ENCODE peak calls at places on chromosomes 6 and 20, in nine cellular contexts. O, X, N, F, M, Q, Y, R and J are unnamed samples.

GRCh38 chr6:27517928-27518787 is 45.3 kb upstream of the ZNF184 start:
- DNase-seq in O (no peak), X (peak; percentile 8), N (no peak), F (no peak), M (no peak), Q (no peak), Y (no peak), R (no peak), J (no peak)

GRCh38 chr6:107988570-107988969 is 30.6 kb upstream of the SEC63 start:
- DNase-seq in O (no peak), X (no peak), N (no peak), F (no peak), M (no peak), Q (no peak), Y (no peak), R (no peak), J (no peak)

GRCh38 chr6:90454835-90455427 is 131.9 kb downstream of the MAP3K7 start:
- DNase-seq in O (no peak), X (peak; percentile 52), N (no peak), F (no peak), M (no peak), Q (no peak), Y (peak; percentile 3), R (no peak), J (no peak)

GRCh38 chr20:33684533-33685327 is 1.5 kb downstream of the E2F1 start:
- DNase-seq in O (peak; percentile 18), X (no peak), N (peak; percentile 60), F (no peak), M (no peak), Q (no peak), Y (peak; percentile 83), R (no peak), J (no peak)

GRCh38 chr20:21181028-21181427 is 55.1 kb downstream of the KIZ start:
- DNase-seq in O (no peak), X (no peak), N (no peak), F (no peak), M (no peak), Q (no peak), Y (no peak), R (no peak), J (no peak)

GRCh38 chr6:137033828-137034227 is 10.9 kb downstream of the IL20RA start:
- DNase-seq in O (no peak), X (peak; percentile 83), N (no peak), F (peak; percentile 34), M (no peak), Q (no peak), Y (no peak), R (peak; percentile 26), J (no peak)

GRCh38 chr20:3204124-3204794 is at the start of gene DDRGK1:
- DNase-seq in O (peak; percentile 68), X (peak; percentile 80), N (peak; percentile 92), F (peak; percentile 92), M (peak; percentile 90), Q (peak; percentile 82), Y (peak; percentile 96), R (peak; percentile 86), J (peak; percentile 88)

GRCh38 chr6:24064106-24064505 is 61.9 kb upstream of the NRSN1 start:
- DNase-seq in O (no peak), X (no peak), N (no peak), F (no peak), M (no peak), Q (peak; percentile 29), Y (peak; percentile 72), R (no peak), J (no peak)

GRCh38 chr20:44796758-44797457 is 13.4 kb downstream of the RIMS4 start:
- DNase-seq in O (no peak), X (no peak), N (no peak), F (no peak), M (no peak), Q (no peak), Y (no peak), R (no peak), J (no peak)

GRCh38 chr6:30830438-30830837 is 53.9 kb upstream of the DDR1 start:
- DNase-seq in O (no peak), X (no peak), N (no peak), F (no peak), M (no peak), Q (no peak), Y (no peak), R (no peak), J (peak; percentile 28)

GRCh38 chr20:33046412-33046811 is 7.3 kb upstream of the BPIFB3 start:
- DNase-seq in O (no peak), X (peak; percentile 49), N (no peak), F (no peak), M (no peak), Q (no peak), Y (no peak), R (no peak), J (no peak)

GRCh38 chr6:47235964-47236760 is 73.5 kb downstream of the TNFRSF21 start:
- DNase-seq in O (no peak), X (no peak), N (no peak), F (no peak), M (peak; percentile 22), Q (peak; percentile 12), Y (no peak), R (no peak), J (no peak)

GRCh38 chr20:59526242-59527225 is 77.8 kb upstream of the PHACTR3 start:
- DNase-seq in O (no peak), X (no peak), N (no peak), F (no peak), M (no peak), Q (no peak), Y (no peak), R (no peak), J (peak; percentile 62)
- TF ChIP-seq CTCF in O (peak; percentile 49), X (peak; percentile 8), N (no peak), F (no peak), M (peak; percentile 4), Q (no peak), Y (peak; percentile 71), R (no peak), J (no peak)

GRCh38 chr6:116253188-116253504 is 729 bp downstream of the TSPYL4 start:
- DNase-seq in O (no peak), X (no peak), N (no peak), F (no peak), M (no peak), Q (no peak), Y (no peak), R (no peak), J (no peak)
- H3K9me3 ChIP-seq in O (no peaks in the 10 kb centered on the region), X (no peaks in the 10 kb centered on the region), N (no peaks in the 10 kb centered on the region), F (no peaks in the 10 kb centered on the region), M (no peaks in the 10 kb centered on the region), Q (no peaks in the 10 kb centered on the region), Y (no peaks in the 10 kb centered on the region), R (no peaks in the 10 kb centered on the region), J (no peaks in the 10 kb centered on the region)

GRCh38 chr6:26009817-26010216 is 47.2 kb downstream of the TRIM38 start:
- DNase-seq in O (no peak), X (no peak), N (no peak), F (no peak), M (no peak), Q (no peak), Y (no peak), R (no peak), J (no peak)

GRCh38 chr6:26012061-26012460 is 49.5 kb downstream of the TRIM38 start:
- DNase-seq in O (no peak), X (no peak), N (no peak), F (no peak), M (no peak), Q (no peak), Y (no peak), R (no peak), J (no peak)

GRCh38 chr6:26003102-26003694 is 40.6 kb downstream of the TRIM38 start:
- DNase-seq in O (no peak), X (peak; percentile 33), N (peak; percentile 57), F (peak; percentile 52), M (peak; percentile 17), Q (peak; percentile 60), Y (peak; percentile 88), R (peak; percentile 18), J (no peak)

GRCh38 chr6:26000366-26000886 is 37.8 kb downstream of the TRIM38 start:
- DNase-seq in O (no peak), X (no peak), N (no peak), F (no peak), M (no peak), Q (no peak), Y (no peak), R (no peak), J (no peak)

DNA sequence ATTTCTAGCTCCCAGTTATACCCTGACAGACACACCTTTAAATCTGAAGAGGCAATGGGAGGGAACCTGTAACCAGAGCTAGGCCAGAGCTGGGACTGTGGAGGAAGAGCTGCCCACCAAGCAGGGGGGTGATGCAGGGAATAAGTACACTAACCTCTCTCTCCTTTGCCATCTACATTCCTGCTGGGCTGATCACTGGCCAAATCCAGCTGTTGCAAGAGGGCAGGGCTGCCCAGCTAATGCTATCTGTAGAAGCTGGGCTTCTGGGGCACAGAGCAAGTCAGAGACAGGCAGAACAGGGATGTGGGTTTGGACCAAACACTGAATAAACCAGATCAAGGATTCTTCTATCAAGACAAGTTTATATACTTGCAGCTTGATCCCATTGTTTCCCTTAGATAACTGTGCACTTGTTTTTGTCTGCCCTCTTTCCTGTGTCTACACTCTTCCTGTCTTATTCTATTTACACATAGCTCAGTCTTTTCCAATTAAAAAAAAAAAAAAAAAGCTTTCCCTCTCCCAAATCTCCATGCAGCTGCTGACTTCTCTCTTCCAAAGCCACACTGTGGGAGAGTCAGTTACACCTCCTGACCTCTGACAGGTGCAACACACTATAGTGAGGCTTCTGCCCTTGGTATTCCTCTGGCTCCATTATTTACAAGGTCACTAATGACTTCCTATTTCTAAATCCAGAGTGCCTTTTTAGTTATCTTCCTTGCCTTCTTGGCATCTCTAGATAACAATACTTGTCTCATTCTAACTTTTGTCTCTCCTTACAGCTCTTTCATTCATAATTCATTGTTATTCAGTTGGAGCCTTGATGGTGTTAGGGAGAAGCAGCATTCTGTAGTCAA is 43.7 kb downstream of the TRIM38 start:
- DNase-seq in O (no peak), X (no peak), N (no peak), F (no peak), M (no peak), Q (no peak), Y (no peak), R (no peak), J (no peak)
- TF ChIP-seq CTCF in O (no peak), X (no peak), N (no peak), F (no peak), M (no peak), Q (no peak), Y (no peak), R (no peak), J (no peak)

GRCh38 chr6:5813625-5814027 is 193.1 kb downstream of the NRN1 start:
- DNase-seq in O (no peak), X (no peak), N (no peak), F (no peak), M (no peak), Q (no peak), Y (no peak), R (no peak), J (no peak)

GRCh38 chr6:5814116-5814515 is 192.6 kb downstream of the NRN1 start:
- DNase-seq in O (no peak), X (no peak), N (no peak), F (no peak), M (no peak), Q (no peak), Y (no peak), R (no peak), J (no peak)

DNA sequence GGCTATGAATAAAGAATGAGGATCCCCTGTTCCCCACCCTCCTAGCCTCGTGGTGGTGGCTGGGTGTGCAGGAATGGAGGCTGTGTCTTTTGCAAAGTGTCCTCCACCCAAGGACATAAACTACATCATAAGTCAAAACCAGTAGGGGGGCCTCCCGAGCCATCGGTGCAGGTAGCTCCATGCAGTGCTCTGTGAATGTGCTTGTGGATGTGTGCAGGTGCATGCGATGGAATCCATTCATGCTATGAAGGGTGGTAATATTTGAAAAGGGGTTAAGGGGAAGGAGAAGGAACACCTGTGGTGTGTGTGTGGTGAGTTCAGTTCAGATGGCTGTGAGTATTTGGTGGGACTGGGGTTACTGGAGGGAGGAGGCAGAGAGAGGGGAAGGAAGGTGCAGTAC is 197.3 kb downstream of the NRN1 start:
- DNase-seq in O (no peak), X (no peak), N (no peak), F (no peak), M (no peak), Q (no peak), Y (no peak), R (no peak), J (no peak)
- H3K9me3 ChIP-seq in O (no peaks in the 10 kb centered on the region), X (peaks cover 3% of the 10 kb centered on the region), N (no peaks in the 10 kb centered on the region), F (no peaks in the 10 kb centered on the region), M (no peaks in the 10 kb centered on the region), Q (no peaks in the 10 kb centered on the region), Y (peaks cover 26% of the 10 kb centered on the region), R (peaks cover 9% of the 10 kb centered on the region), J (no peaks in the 10 kb centered on the region)